ENCODE peak calls at places on chromosomes 5 and 9, in seven cellular contexts. Q, N, I, V, H, P and X are unnamed samples.

GRCh38 chr5:104128348-104128747 is 565.8 kb upstream of the NUDT12 start:
- DNase-seq in Q (no peak), N (no peak), I (no peak), V (no peak), H (no peak), P (no peak), X (no peak)

GRCh38 chr9:127308559-127309429 is 44.2 kb downstream of the GARNL3 start:
- DNase-seq in Q (no peak), N (peak; percentile 53), I (peak; percentile 42), V (no peak), H (no peak), P (no peak), X (no peak)

GRCh38 chr9:127004946-127005769 is 90.6 kb downstream of the RALGPS1 start:
- DNase-seq in Q (peak; percentile 98), N (no peak), I (no peak), V (no peak), H (no peak), P (no peak), X (no peak)

GRCh38 chr9:35563791-35564197 is 41.3 kb upstream of the TESK1 start:
- DNase-seq in Q (no peak), N (peak; percentile 63), I (peak; percentile 53), V (no peak), H (peak; percentile 23), P (no peak), X (no peak)

GRCh38 chr9:132509921-132510874 is 72.2 kb upstream of the BARHL1 start:
- DNase-seq in Q (no peak), N (no peak), I (no peak), V (no peak), H (no peak), P (no peak), X (no peak)

GRCh38 chr9:134502261-134503211 is 139.1 kb upstream of the COL5A1 start:
- DNase-seq in Q (no peak), N (peak; percentile 43), I (peak; percentile 75), V (no peak), H (no peak), P (no peak), X (no peak)

GRCh38 chr9:117828466-117828865 is 124.3 kb downstream of the TLR4 start:
- DNase-seq in Q (no peak), N (no peak), I (no peak), V (no peak), H (no peak), P (no peak), X (no peak)

GRCh38 chr5:137902389-137903133 is 13.3 kb downstream of the PKD2L2 start:
- DNase-seq in Q (no peak), N (no peak), I (peak; percentile 19), V (no peak), H (no peak), P (no peak), X (no peak)

GRCh38 chr5:30849801-30850370 is 343.6 kb upstream of the CDH6 start:
- DNase-seq in Q (no peak), N (peak; percentile 28), I (no peak), V (no peak), H (no peak), P (no peak), X (no peak)

GRCh38 chr5:10725636-10726035 is 35.4 kb downstream of the DAP start:
- DNase-seq in Q (no peak), N (no peak), I (no peak), V (no peak), H (no peak), P (no peak), X (no peak)

GRCh38 chr5:180160822-180161221 is 48.2 kb downstream of the RASGEF1C start:
- DNase-seq in Q (no peak), N (no peak), I (no peak), V (no peak), H (no peak), P (no peak), X (no peak)

GRCh38 chr9:98958271-98958989 is 14.7 kb downstream of the COL15A1 start:
- DNase-seq in Q (no peak), N (no peak), I (no peak), V (no peak), H (no peak), P (no peak), X (no peak)

GRCh38 chr5:145701404-145701803 is 133.7 kb downstream of the PRELID2 start:
- DNase-seq in Q (no peak), N (no peak), I (no peak), V (no peak), H (no peak), P (no peak), X (peak; percentile 19)

GRCh38 chr9:86443992-86444391 is 89.8 kb upstream of the TUT7 start:
- DNase-seq in Q (no peak), N (no peak), I (no peak), V (no peak), H (no peak), P (no peak), X (no peak)
- TF ChIP-seq JUND in Q (no peak), N (no peak), I (no peak), V (no peak), H (no peak), P (no peak), X (no peak)

GRCh38 chr9:27303219-27303618 is 6.3 kb upstream of the EQTN start:
- DNase-seq in Q (no peak), N (no peak), I (peak; percentile 31), V (no peak), H (peak; percentile 35), P (no peak), X (no peak)
- TF ChIP-seq JUND in Q (no peak), N (no peak), I (no peak), V (no peak), H (peak; percentile 88), P (no peak), X (no peak)

GRCh38 chr9:115643948-115644727 is 509.5 kb upstream of the PAPPA start:
- DNase-seq in Q (no peak), N (no peak), I (no peak), V (no peak), H (no peak), P (no peak), X (no peak)

GRCh38 chr9:115636596-115636995 is 517.0 kb upstream of the PAPPA start:
- DNase-seq in Q (no peak), N (no peak), I (no peak), V (no peak), H (no peak), P (no peak), X (no peak)

GRCh38 chr9:115642285-115642684 is 511.3 kb upstream of the PAPPA start:
- DNase-seq in Q (no peak), N (no peak), I (no peak), V (no peak), H (no peak), P (no peak), X (no peak)

GRCh38 chr9:115637661-115638060 is 515.9 kb upstream of the PAPPA start:
- DNase-seq in Q (no peak), N (no peak), I (no peak), V (no peak), H (no peak), P (no peak), X (no peak)

DNA sequence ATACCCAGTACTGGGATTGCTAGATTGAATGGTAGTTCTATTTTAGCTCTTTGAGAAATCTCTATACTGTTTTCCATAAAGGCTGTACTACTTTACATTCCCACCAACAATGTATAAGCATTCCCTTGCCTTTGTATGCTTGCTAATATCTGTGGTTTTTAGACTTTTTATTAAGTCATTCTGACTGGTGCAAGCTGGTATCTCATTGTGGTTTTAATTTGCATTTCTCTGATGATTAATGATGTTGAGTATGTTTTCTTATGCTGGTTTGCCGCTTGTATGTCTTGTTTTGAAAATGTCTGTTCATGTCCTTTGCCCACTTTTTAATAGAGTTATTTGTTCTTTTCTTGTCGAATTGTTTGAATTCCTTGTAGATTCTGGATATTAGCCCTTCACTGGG is 512.7 kb upstream of the PAPPA start:
- DNase-seq in Q (no peak), N (no peak), I (no peak), V (no peak), H (no peak), P (no peak), X (no peak)
- TF ChIP-seq JUND in Q (no peak), N (no peak), I (peak; percentile 89), V (no peak), H (no peak), P (no peak), X (no peak)

GRCh38 chr9:33185858-33186257 is 18.7 kb upstream of the B4GALT1 start:
- DNase-seq in Q (no peak), N (no peak), I (no peak), V (no peak), H (no peak), P (no peak), X (no peak)

GRCh38 chr9:33184947-33185346 is 17.8 kb upstream of the B4GALT1 start:
- DNase-seq in Q (no peak), N (no peak), I (no peak), V (no peak), H (no peak), P (no peak), X (no peak)

GRCh38 chr9:33185406-33185805 is 18.3 kb upstream of the B4GALT1 start:
- DNase-seq in Q (no peak), N (no peak), I (no peak), V (no peak), H (no peak), P (no peak), X (no peak)

GRCh38 chr9:33187519-33188218 is 20.5 kb upstream of the B4GALT1 start:
- DNase-seq in Q (no peak), N (no peak), I (no peak), V (no peak), H (no peak), P (no peak), X (no peak)

DNA sequence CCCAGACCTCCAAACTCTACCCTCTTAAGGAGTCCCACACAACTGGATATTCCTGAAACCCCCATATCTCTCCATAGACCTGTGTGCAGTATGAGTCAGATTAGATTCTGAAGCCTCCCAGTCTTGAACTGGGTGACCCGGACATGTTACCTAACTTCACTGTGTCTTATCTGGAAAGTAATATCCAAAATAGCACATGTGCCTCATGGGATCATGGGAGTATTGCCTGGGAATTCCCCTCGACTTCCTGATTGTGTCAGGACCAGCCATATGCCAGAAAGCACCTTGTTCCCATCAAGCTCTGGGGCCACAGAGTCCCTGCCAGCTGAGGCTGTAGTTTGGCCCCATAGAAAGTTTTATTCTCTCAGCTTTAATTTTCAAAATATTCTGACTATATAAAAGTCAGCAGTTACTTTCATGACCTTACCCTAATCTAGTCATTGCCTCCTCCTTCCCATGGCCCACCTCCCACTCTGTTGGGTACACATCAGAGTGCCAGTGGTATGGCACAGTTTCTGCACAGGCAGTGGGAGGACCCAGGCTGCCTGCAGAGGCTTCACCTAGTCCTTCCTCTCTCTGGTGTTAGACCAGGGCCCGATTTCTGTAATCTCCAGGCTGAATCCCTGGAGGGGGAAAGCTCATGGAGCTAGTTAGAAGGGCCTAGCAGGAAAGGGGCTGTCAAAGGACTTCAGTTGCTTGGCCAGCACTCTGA is 19.5 kb upstream of the B4GALT1 start:
- DNase-seq in Q (no peak), N (no peak), I (no peak), V (no peak), H (no peak), P (no peak), X (no peak)
- TF ChIP-seq JUND in Q (no peak), N (no peak), I (no peak), V (no peak), H (no peak), P (no peak), X (no peak)

GRCh38 chr5:78797945-78798731 is 149.6 kb upstream of the LHFPL2 start:
- DNase-seq in Q (no peak), N (no peak), I (peak; percentile 62), V (no peak), H (no peak), P (no peak), X (no peak)
- TF ChIP-seq JUND in Q (no peak), N (no peak), I (no peak), V (no peak), H (no peak), P (no peak), X (no peak)

GRCh38 chr9:95087659-95088242 is 229.8 kb downstream of the FANCC start:
- DNase-seq in Q (no peak), N (no peak), I (no peak), V (no peak), H (peak; percentile 37), P (no peak), X (no peak)
- TF ChIP-seq JUND in Q (no peak), N (no peak), I (no peak), V (no peak), H (no peak), P (no peak), X (no peak)